ENCODE peak calls at places on chromosomes 6 and 20, in four cellular contexts. One of them, this sample, is unnamed.

GRCh38 chr6:166638566-166638965 is 11.5 kb upstream of the RPS6KA2 start:
- DNase-seq in astrocyte of the cerebellum: no peak
- DNase-seq in colonic mucosa: no peak
- DNase-seq in mucosa of descending colon: no peak
- DNase-seq in this sample: no peak

GRCh38 chr6:225121-225721 is 67.1 kb upstream of the DUSP22 start:
- DNase-seq in astrocyte of the cerebellum: no peak
- DNase-seq in colonic mucosa: no peak
- DNase-seq in mucosa of descending colon: no peak
- DNase-seq in this sample: no peak

GRCh38 chr20:31698803-31699718 is 23.6 kb downstream of the BCL2L1 start:
- DNase-seq in astrocyte of the cerebellum: peak; percentile 85
- DNase-seq in colonic mucosa: peak; percentile 68
- DNase-seq in mucosa of descending colon: peak; percentile 71
- DNase-seq in this sample: peak; percentile 80

GRCh38 chr6:82032444-82032843 is 215.1 kb downstream of the IBTK start:
- DNase-seq in astrocyte of the cerebellum: no peak
- DNase-seq in colonic mucosa: no peak
- DNase-seq in mucosa of descending colon: no peak
- DNase-seq in this sample: no peak

GRCh38 chr6:147382945-147383554 is 125.4 kb upstream of the SAMD5 start:
- DNase-seq in astrocyte of the cerebellum: peak; percentile 28
- DNase-seq in colonic mucosa: no peak
- DNase-seq in mucosa of descending colon: peak; percentile 15
- DNase-seq in this sample: no peak

GRCh38 chr6:142260748-142261147 is 41.1 kb upstream of the ADGRG6 start:
- DNase-seq in astrocyte of the cerebellum: no peak
- DNase-seq in colonic mucosa: no peak
- DNase-seq in mucosa of descending colon: no peak
- DNase-seq in this sample: no peak

GRCh38 chr20:34708621-34709043 is 4.5 kb downstream of the TP53INP2 start:
- DNase-seq in astrocyte of the cerebellum: no peak
- DNase-seq in colonic mucosa: peak; percentile 77
- DNase-seq in mucosa of descending colon: peak; percentile 83
- DNase-seq in this sample: no peak

GRCh38 chr6:126721581-126722145 is 381.7 kb downstream of the CENPW start:
- DNase-seq in astrocyte of the cerebellum: peak; percentile 45
- DNase-seq in colonic mucosa: no peak
- DNase-seq in mucosa of descending colon: no peak
- DNase-seq in this sample: peak; percentile 37

GRCh38 chr6:42338573-42339218 is 113.0 kb downstream of the TRERF1 start:
- DNase-seq in astrocyte of the cerebellum: peak; percentile 95
- DNase-seq in colonic mucosa: no peak
- DNase-seq in mucosa of descending colon: no peak
- DNase-seq in this sample: peak; percentile 91

GRCh38 chr6:122347251-122347650 is 52.2 kb upstream of the HSF2 start:
- DNase-seq in astrocyte of the cerebellum: no peak
- DNase-seq in colonic mucosa: no peak
- DNase-seq in mucosa of descending colon: no peak
- DNase-seq in this sample: no peak

GRCh38 chr6:106101466-106101865 is 15.3 kb downstream of the PRDM1 start:
- DNase-seq in astrocyte of the cerebellum: no peak
- DNase-seq in colonic mucosa: no peak
- DNase-seq in mucosa of descending colon: no peak
- DNase-seq in this sample: no peak

GRCh38 chr6:4727671-4728435 is 48.4 kb upstream of the CDYL start:
- DNase-seq in astrocyte of the cerebellum: no peak
- DNase-seq in colonic mucosa: peak; percentile 67
- DNase-seq in mucosa of descending colon: peak; percentile 65
- DNase-seq in this sample: no peak

GRCh38 chr20:34452281-34452982 is 63.8 kb upstream of the DYNLRB1 start:
- DNase-seq in astrocyte of the cerebellum: no peak
- DNase-seq in colonic mucosa: no peak
- DNase-seq in mucosa of descending colon: no peak
- DNase-seq in this sample: peak; percentile 27

GRCh38 chr6:33904050-33904827 is 100.4 kb upstream of the MLN start:
- DNase-seq in astrocyte of the cerebellum: no peak
- DNase-seq in colonic mucosa: peak; percentile 50
- DNase-seq in mucosa of descending colon: peak; percentile 63
- DNase-seq in this sample: no peak

GRCh38 chr6:138467901-138468300 is 31.4 kb downstream of the NHSL1 start:
- DNase-seq in astrocyte of the cerebellum: no peak
- DNase-seq in colonic mucosa: no peak
- DNase-seq in mucosa of descending colon: no peak
- DNase-seq in this sample: no peak

GRCh38 chr6:52670502-52671409 is at the start of gene TMEM14A:
- DNase-seq in astrocyte of the cerebellum: peak; percentile 63
- DNase-seq in colonic mucosa: peak; percentile 99
- DNase-seq in mucosa of descending colon: peak; percentile 94
- DNase-seq in this sample: peak; percentile 86

GRCh38 chr6:31379850-31380249 is 22.9 kb upstream of the HLA-B start:
- DNase-seq in astrocyte of the cerebellum: no peak
- DNase-seq in colonic mucosa: no peak
- DNase-seq in mucosa of descending colon: no peak
- DNase-seq in this sample: no peak

GRCh38 chr20:34618676-34619075 is 58.2 kb downstream of the PIGU start:
- DNase-seq in astrocyte of the cerebellum: no peak
- DNase-seq in colonic mucosa: no peak
- DNase-seq in mucosa of descending colon: no peak
- DNase-seq in this sample: no peak

GRCh38 chr6:161010418-161010817 is 18.8 kb downstream of the MAP3K4 start:
- DNase-seq in astrocyte of the cerebellum: peak; percentile 29
- DNase-seq in colonic mucosa: no peak
- DNase-seq in mucosa of descending colon: no peak
- DNase-seq in this sample: no peak

GRCh38 chr6:50990750-50991446 is 172.2 kb downstream of the TFAP2B start:
- DNase-seq in astrocyte of the cerebellum: peak; percentile 63
- DNase-seq in colonic mucosa: no peak
- DNase-seq in mucosa of descending colon: no peak
- DNase-seq in this sample: no peak

GRCh38 chr6:96394727-96395126 is 126.9 kb upstream of the UFL1 start:
- DNase-seq in astrocyte of the cerebellum: no peak
- DNase-seq in colonic mucosa: no peak
- DNase-seq in mucosa of descending colon: no peak
- DNase-seq in this sample: no peak
- TF ChIP-seq CTCF in astrocyte of the cerebellum: peak; percentile 39
- TF ChIP-seq CTCF in colonic mucosa: no peak
- TF ChIP-seq CTCF in mucosa of descending colon: no peak
- TF ChIP-seq CTCF in this sample: no peak

DNA sequence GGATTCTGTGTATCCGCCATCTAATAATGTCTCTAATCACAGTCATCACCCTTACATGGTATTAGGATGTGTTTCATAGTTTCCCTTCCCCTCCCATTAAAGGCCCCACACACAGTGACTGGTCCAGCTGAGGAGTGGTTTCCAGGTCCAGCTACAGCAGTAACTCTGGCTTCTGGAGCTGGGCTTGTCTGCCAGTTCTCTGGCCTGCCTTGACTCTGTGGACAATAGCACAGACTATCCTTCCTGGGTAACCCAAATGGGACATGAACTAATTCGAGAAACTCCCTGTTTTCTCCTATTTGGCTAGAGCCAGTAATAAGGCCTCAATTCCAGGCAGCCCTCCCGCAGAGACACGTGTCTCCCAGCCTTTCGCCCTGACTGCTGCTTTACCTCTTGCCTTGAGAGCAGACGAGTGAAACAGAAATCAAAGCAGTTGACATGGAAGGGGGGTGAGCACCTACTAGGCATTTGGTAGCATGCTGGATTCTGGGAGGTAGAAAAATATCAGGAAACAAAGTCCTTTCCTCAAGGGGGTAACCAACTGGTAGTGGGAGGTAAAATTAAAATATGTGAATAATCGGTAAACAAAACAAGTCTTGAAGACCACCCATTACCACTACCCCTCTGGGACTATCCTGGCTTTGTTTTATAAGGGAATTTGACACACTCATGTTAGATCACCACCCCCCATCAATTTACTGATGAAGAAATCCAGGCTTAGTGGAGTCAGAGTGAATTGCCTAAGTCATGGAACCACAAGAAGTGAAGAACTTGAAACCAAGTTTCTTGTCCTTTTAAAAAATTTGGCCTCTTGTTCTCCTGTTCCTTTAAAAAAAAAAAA is 1.2 kb downstream of the TRAF3IP2 start:
- DNase-seq in astrocyte of the cerebellum: no peak
- DNase-seq in colonic mucosa: peak; percentile 60
- DNase-seq in mucosa of descending colon: peak; percentile 54
- DNase-seq in this sample: no peak
- TF ChIP-seq CTCF in astrocyte of the cerebellum: no peak
- TF ChIP-seq CTCF in colonic mucosa: no peak
- TF ChIP-seq CTCF in mucosa of descending colon: no peak
- TF ChIP-seq CTCF in this sample: no peak

GRCh38 chr20:45461225-45461624 is 8.3 kb upstream of the WFDC2 start:
- DNase-seq in astrocyte of the cerebellum: no peak
- DNase-seq in colonic mucosa: no peak
- DNase-seq in mucosa of descending colon: no peak
- DNase-seq in this sample: no peak

GRCh38 chr20:45463113-45463512 is 6.4 kb upstream of the WFDC2 start:
- DNase-seq in astrocyte of the cerebellum: no peak
- DNase-seq in colonic mucosa: no peak
- DNase-seq in mucosa of descending colon: no peak
- DNase-seq in this sample: no peak

GRCh38 chr20:45462711-45463110 is 6.8 kb upstream of the WFDC2 start:
- DNase-seq in astrocyte of the cerebellum: no peak
- DNase-seq in colonic mucosa: no peak
- DNase-seq in mucosa of descending colon: no peak
- DNase-seq in this sample: no peak

GRCh38 chr20:45456632-45457031 is 12.9 kb upstream of the WFDC2 start:
- DNase-seq in astrocyte of the cerebellum: no peak
- DNase-seq in colonic mucosa: peak; percentile 77
- DNase-seq in mucosa of descending colon: peak; percentile 89
- DNase-seq in this sample: no peak

GRCh38 chr20:45459606-45460005 is 9.9 kb upstream of the WFDC2 start:
- DNase-seq in astrocyte of the cerebellum: no peak
- DNase-seq in colonic mucosa: no peak
- DNase-seq in mucosa of descending colon: no peak
- DNase-seq in this sample: no peak
- TF ChIP-seq CTCF in astrocyte of the cerebellum: no peak
- TF ChIP-seq CTCF in colonic mucosa: no peak
- TF ChIP-seq CTCF in mucosa of descending colon: no peak
- TF ChIP-seq CTCF in this sample: peak; percentile 18

DNA sequence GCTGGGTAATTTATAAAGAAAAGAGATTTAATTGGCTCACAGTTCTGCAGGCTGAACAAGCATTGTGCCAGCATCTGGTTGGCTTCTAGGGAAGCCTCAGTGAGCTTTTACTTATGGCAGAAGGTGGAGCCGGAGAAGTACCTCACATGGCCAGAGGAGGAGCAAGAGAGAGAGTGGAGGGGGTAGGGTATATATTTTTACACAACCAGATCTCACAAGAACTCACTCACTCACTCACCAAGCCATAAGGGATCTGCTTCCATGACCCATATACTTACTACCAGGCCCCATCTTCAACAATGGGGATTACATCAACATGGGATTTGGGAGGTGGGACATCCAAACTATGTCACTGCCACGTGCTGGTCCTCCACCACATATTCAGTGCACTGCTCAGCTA is 152.6 kb upstream of the PRND start:
- DNase-seq in astrocyte of the cerebellum: no peak
- DNase-seq in colonic mucosa: no peak
- DNase-seq in mucosa of descending colon: no peak
- DNase-seq in this sample: no peak
- TF ChIP-seq CTCF in astrocyte of the cerebellum: no peak
- TF ChIP-seq CTCF in colonic mucosa: no peak
- TF ChIP-seq CTCF in mucosa of descending colon: no peak
- TF ChIP-seq CTCF in this sample: no peak

GRCh38 chr20:45138451-45139300 is 14.4 kb upstream of the WFDC12 start:
- DNase-seq in astrocyte of the cerebellum: no peak
- DNase-seq in colonic mucosa: peak; percentile 93
- DNase-seq in mucosa of descending colon: peak; percentile 87
- DNase-seq in this sample: no peak
- TF ChIP-seq CTCF in astrocyte of the cerebellum: peak; percentile 53
- TF ChIP-seq CTCF in colonic mucosa: peak; percentile 72
- TF ChIP-seq CTCF in mucosa of descending colon: peak; percentile 69
- TF ChIP-seq CTCF in this sample: peak; percentile 49

DNA sequence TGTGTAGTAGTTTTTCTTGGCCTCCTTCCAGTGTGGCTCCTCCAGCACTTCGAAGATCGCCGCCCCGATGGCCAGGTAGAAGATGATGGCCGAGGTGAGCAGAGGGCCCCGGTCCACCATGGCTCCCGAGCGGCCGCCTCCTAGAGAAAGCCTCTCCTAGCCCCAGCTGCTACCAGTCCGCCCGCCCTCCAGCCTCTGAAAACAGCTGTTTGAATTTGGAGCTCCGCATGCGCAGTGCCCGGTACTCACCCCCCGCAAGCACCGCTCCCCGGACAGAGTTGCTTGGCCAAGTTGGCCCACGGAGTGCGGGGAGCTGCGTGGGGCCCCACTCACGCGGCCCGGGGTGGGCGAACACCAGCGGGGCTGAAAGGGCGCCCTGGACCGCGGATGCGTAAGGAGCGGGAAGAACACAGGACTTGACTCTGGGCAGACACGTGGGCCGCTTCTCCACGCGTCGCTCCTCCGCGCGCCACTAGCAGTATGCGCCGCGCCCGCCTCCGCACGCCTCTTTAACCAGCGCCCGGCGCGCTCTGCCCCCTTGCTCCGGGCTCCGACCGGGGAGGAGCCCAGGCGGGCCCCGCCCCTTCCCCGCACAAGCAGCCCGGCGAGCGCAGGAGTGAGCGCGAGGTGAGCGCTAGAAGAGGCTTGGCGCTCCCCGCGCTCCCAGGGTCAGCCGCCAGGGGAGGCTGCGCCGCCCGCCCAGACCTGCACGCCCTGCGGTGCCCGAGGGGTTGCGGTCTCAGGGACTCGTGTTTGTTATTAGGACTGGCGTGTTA is at the start of gene KCNK5:
- DNase-seq in astrocyte of the cerebellum: no peak
- DNase-seq in colonic mucosa: peak; percentile 90
- DNase-seq in mucosa of descending colon: peak; percentile 89
- DNase-seq in this sample: no peak
- TF ChIP-seq CTCF in astrocyte of the cerebellum: peak; percentile 13
- TF ChIP-seq CTCF in colonic mucosa: peak; percentile 85
- TF ChIP-seq CTCF in mucosa of descending colon: peak; percentile 95
- TF ChIP-seq CTCF in this sample: peak; percentile 10

DNA sequence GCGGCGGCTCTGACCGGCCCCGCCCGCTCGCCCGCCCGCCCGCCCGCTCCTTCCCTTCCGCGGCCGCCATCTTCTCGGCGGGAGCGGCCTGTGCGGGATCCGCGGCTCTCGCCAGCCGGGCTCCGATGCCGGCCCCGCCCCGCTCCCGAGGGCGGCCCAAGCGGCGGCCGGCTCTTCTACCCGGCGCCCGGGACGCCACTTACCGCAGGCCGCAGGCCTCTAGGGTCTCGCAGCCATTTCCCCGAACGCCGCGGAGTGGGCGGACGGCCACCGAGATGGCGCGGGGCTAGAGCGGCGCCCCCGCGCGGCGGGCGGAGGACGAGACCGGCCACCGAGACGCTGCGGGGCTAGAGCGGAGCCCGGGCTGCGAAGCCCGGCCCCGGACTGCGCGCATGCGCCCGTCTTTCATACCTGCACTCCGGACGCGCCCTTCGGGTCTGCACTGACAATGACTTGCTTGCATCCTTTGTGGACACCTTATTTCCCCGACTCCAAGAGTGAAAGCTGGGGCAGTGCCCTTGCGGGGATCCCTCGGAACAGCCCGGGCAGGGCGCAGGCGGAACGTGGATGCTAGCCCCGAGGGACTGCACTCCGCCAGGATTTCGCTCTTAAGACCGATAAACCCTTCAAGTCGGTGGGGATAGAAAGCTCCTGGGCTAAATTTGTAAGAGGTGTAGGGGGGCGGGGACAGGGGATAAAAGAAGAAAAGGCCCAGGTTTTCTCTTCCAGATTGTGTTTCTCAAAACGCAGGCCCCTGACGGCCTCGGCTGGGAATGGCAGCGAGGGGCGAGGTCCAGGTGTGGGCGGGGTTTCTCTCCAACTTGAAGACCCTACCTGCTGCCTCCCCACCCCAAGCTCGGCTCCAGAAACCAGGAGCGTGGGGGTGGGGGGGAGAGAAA is at the start of gene DIDO1:
- DNase-seq in astrocyte of the cerebellum: peak; percentile 38
- DNase-seq in colonic mucosa: peak; percentile 92
- DNase-seq in mucosa of descending colon: peak; percentile 93
- DNase-seq in this sample: peak; percentile 57
- TF ChIP-seq CTCF in astrocyte of the cerebellum: peak; percentile 64
- TF ChIP-seq CTCF in colonic mucosa: peak; percentile 74
- TF ChIP-seq CTCF in mucosa of descending colon: peak; percentile 87
- TF ChIP-seq CTCF in this sample: peak; percentile 35

This sample was measured in AG09319.